ENCODE peak calls at places on chromosomes 2 and 18, in seven cellular contexts. H, Z, U, R, Q, S and D are unnamed samples.

GRCh38 chr2:74006424-74006823 is 21.7 kb downstream of the TET3 start:
- DNase-seq in H (peak; percentile 40), Z (no peak), U (no peak), R (no peak), Q (no peak), S (peak; percentile 74), D (no peak)

GRCh38 chr2:150075831-150076230 is 411.6 kb downstream of the RND3 start:
- DNase-seq in H (no peak), Z (no peak), U (no peak), R (no peak), Q (no peak), S (peak; percentile 3), D (no peak)

GRCh38 chr2:37337636-37338280 is 6.7 kb upstream of the QPCT start:
- DNase-seq in H (no peak), Z (no peak), U (no peak), R (no peak), Q (no peak), S (no peak), D (no peak)

GRCh38 chr2:228479014-228479413 is 297.5 kb upstream of the SPHKAP start:
- DNase-seq in H (no peak), Z (no peak), U (no peak), R (no peak), Q (no peak), S (no peak), D (no peak)

GRCh38 chr2:42974697-42975357 is 182.4 kb upstream of the HAAO start:
- DNase-seq in H (peak; percentile 89), Z (no peak), U (peak; percentile 84), R (peak; percentile 82), Q (peak; percentile 54), S (peak; percentile 74), D (peak; percentile 78)

GRCh38 chr18:11857177-11857887 is 6.1 kb downstream of the CHMP1B start:
- DNase-seq in H (peak; percentile 95), Z (peak; percentile 100), U (peak; percentile 75), R (peak; percentile 81), Q (peak; percentile 97), S (peak; percentile 99), D (peak; percentile 78)

GRCh38 chr2:159285929-159286708 is at the start of gene WDSUB1:
- DNase-seq in H (peak; percentile 85), Z (no peak), U (peak; percentile 71), R (peak; percentile 81), Q (peak; percentile 41), S (peak; percentile 47), D (peak; percentile 87)

GRCh38 chr2:57207191-57207590 is 839.4 kb upstream of the VRK2 start:
- DNase-seq in H (no peak), Z (peak; percentile 81), U (no peak), R (no peak), Q (no peak), S (peak; percentile 66), D (no peak)

GRCh38 chr2:55268288-55268906 is 634 bp downstream of the MTIF2 start:
- DNase-seq in H (no peak), Z (no peak), U (no peak), R (no peak), Q (peak; percentile 30), S (peak; percentile 5), D (no peak)

GRCh38 chr2:231037731-231038482 is 584 bp downstream of the C2orf72 start:
- DNase-seq in H (no peak), Z (no peak), U (no peak), R (no peak), Q (peak; percentile 31), S (no peak), D (peak; percentile 85)

GRCh38 chr2:222318712-222319575 is 20.1 kb upstream of the PAX3 start:
- DNase-seq in H (no peak), Z (no peak), U (no peak), R (peak; percentile 58), Q (no peak), S (no peak), D (peak; percentile 38)

GRCh38 chr2:121128741-121129659 is 156.0 kb downstream of the TFCP2L1 start:
- DNase-seq in H (no peak), Z (no peak), U (peak; percentile 31), R (peak; percentile 82), Q (peak; percentile 91), S (peak; percentile 17), D (no peak)

GRCh38 chr2:34910018-34910417 is 1310.9 kb upstream of the FAM98A start:
- DNase-seq in H (no peak), Z (no peak), U (no peak), R (no peak), Q (no peak), S (no peak), D (no peak)

GRCh38 chr18:33749831-33750230 is 171.8 kb downstream of the ASXL3 start:
- DNase-seq in H (peak; percentile 30), Z (no peak), U (no peak), R (no peak), Q (no peak), S (no peak), D (no peak)

GRCh38 chr2:26298638-26299393 is 47.1 kb upstream of the SELENOI start:
- DNase-seq in H (peak; percentile 84), Z (no peak), U (peak; percentile 62), R (no peak), Q (peak; percentile 80), S (peak; percentile 62), D (peak; percentile 83)

GRCh38 chr2:160063895-160064577 is 1.6 kb upstream of the PLA2R1 start:
- DNase-seq in H (no peak), Z (no peak), U (no peak), R (no peak), Q (peak; percentile 74), S (no peak), D (no peak)

GRCh38 chr2:165610591-165611029 is 141.1 kb downstream of the CSRNP3 start:
- DNase-seq in H (no peak), Z (no peak), U (no peak), R (no peak), Q (no peak), S (no peak), D (no peak)

GRCh38 chr18:49025767-49026500 is 75.2 kb upstream of the SMAD7 start:
- DNase-seq in H (no peak), Z (no peak), U (no peak), R (no peak), Q (no peak), S (no peak), D (no peak)

GRCh38 chr2:100702444-100703134 is 117.3 kb upstream of the NPAS2 start:
- DNase-seq in H (no peak), Z (no peak), U (no peak), R (no peak), Q (no peak), S (no peak), D (no peak)

GRCh38 chr18:51157215-51157614 is 40.3 kb downstream of the MEX3C start:
- DNase-seq in H (no peak), Z (no peak), U (no peak), R (no peak), Q (no peak), S (no peak), D (no peak)

GRCh38 chr2:74459377-74460118 is 1.3 kb downstream of the WBP1 start:
- DNase-seq in H (no peak), Z (no peak), U (no peak), R (no peak), Q (no peak), S (no peak), D (no peak)

GRCh38 chr18:61569176-61569892 is 236.1 kb downstream of the CDH20 start:
- DNase-seq in H (no peak), Z (peak; percentile 60), U (no peak), R (no peak), Q (no peak), S (peak; percentile 76), D (no peak)

GRCh38 chr2:37205689-37206341 is 9.5 kb downstream of the CEBPZOS start:
- DNase-seq in H (no peak), Z (no peak), U (no peak), R (no peak), Q (no peak), S (no peak), D (no peak)

GRCh38 chr2:240387669-240388358 is 47.6 kb upstream of the GPC1 start:
- DNase-seq in H (peak; percentile 81), Z (peak; percentile 90), U (peak; percentile 57), R (peak; percentile 59), Q (no peak), S (peak; percentile 96), D (no peak)
- H3K4me3 ChIP-seq in H (no peak overlapping the region), Z (no peak overlapping the region), U (no peak overlapping the region), R (no peak overlapping the region), Q (no peak overlapping the region), S (peak overlapping the region; percentile 20), D (no peak overlapping the region)

DNA sequence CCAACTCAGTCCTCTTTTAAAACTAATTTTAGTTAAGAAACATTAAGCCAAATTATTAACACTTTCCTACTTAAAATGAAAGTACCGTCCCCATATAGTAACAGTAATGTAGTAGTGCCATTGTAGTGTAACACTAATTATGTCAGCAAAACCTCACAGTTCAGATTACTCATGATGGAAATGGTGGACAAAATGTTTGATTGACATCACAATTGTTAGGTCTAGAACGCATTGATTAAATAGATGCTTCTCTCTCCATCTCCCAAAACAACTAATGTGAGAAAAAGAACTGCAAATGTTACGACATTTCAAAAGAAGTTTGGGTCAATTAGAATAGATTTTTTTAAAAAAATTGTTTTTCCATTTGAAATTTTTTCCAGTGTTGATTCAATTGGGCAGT is 1.2 kb upstream of the ATF2 start:
- DNase-seq in H (no peak), Z (no peak), U (no peak), R (no peak), Q (no peak), S (no peak), D (no peak)
- H3K4me3 ChIP-seq in H (peak overlapping the region; percentile 88), Z (peak overlapping the region; percentile 99), U (peak overlapping the region; percentile 79), R (no peak overlapping the region), Q (no peak overlapping the region), S (peak overlapping the region; percentile 88), D (no peak overlapping the region)

DNA sequence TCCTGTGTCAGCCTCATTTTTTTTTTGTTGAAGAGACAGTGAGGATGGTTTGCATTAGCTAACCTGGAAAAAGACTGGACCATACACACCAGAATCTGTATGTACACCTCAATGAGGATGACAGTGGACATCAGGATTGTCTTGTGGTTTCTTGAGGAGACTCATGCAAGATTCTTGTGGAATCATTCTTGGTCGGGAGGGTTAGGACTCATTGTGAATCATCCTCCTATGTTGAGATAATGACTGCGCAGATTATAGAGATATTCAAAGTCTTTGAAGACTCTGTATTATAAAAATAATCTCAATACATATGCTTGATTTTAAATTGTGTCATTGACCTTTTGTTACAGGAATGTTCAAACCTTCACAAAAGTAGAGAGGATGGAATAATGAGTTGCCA is 49.1 kb upstream of the DOCK10 start:
- DNase-seq in H (no peak), Z (peak; percentile 89), U (no peak), R (no peak), Q (no peak), S (peak; percentile 70), D (no peak)
- H3K4me3 ChIP-seq in H (no peak overlapping the region), Z (no peak overlapping the region), U (no peak overlapping the region), R (no peak overlapping the region), Q (no peak overlapping the region), S (no peak overlapping the region), D (no peak overlapping the region)

GRCh38 chr2:241188386-241189092 is at the start of gene ANO7:
- DNase-seq in H (no peak), Z (no peak), U (no peak), R (peak; percentile 82), Q (peak; percentile 60), S (no peak), D (no peak)

GRCh38 chr2:241185961-241186360 is 2.5 kb upstream of the ANO7 start:
- DNase-seq in H (no peak), Z (no peak), U (no peak), R (no peak), Q (no peak), S (no peak), D (peak; percentile 66)

GRCh38 chr2:241189093-241189855 is 797 bp downstream of the ANO7 start:
- DNase-seq in H (no peak), Z (no peak), U (no peak), R (no peak), Q (no peak), S (no peak), D (peak; percentile 65)

GRCh38 chr2:241187101-241187690 is 1.3 kb upstream of the ANO7 start:
- DNase-seq in H (no peak), Z (no peak), U (no peak), R (no peak), Q (no peak), S (no peak), D (no peak)

GRCh38 chr2:241187835-241188234 is 642 bp upstream of the ANO7 start:
- DNase-seq in H (no peak), Z (no peak), U (no peak), R (no peak), Q (no peak), S (no peak), D (no peak)
- H3K4me3 ChIP-seq in H (no peak overlapping the region), Z (no peak overlapping the region), U (no peak overlapping the region), R (no peak overlapping the region), Q (no peak overlapping the region), S (no peak overlapping the region), D (no peak overlapping the region)